ENCODE peak calls at places on chromosome 12, in nine cellular contexts. P, Z, T, R, M, C, X, S and U are unnamed samples.

GRCh38 chr12:6941267-6941666 is 2.3 kb upstream of the RNU7-1 start:
- DNase-seq in P (no peak), M (no peak), S (no peak), C (no peak), Z (no peak), T (no peak), R (peak), X (no peak), U (no peak)

GRCh38 chr12:115223322-115223721 is 539.3 kb upstream of the TBX3 start:
- DNase-seq in T (peak), X (no peak), P (no peak), S (no peak), C (peak), M (peak), Z (no peak), R (no peak), U (peak)

GRCh38 chr12:75704664-75705063 is 193.3 kb upstream of the KRR1 start:
- DNase-seq in Z (no peak), C (peak), X (no peak), R (no peak), S (no peak), P (no peak), M (no peak), T (no peak), U (peak)

GRCh38 chr12:41505001-41505400 is 316.9 kb downstream of the PDZRN4 start:
- DNase-seq in M (no peak), T (no peak), C (no peak), P (no peak), S (no peak), R (no peak), Z (no peak), X (no peak), U (no peak)

GRCh38 chr12:122871851-122872785 is 23.8 kb downstream of the VPS37B start:
- DNase-seq in Z (no peak), P (no peak), R (peak), S (peak), T (peak), X (peak), C (peak), M (peak), U (peak)

GRCh38 chr12:7369274-7369729 is 65.4 kb downstream of the ACSM4 start:
- DNase-seq in R (no peak), S (no peak), P (peak), T (peak), M (peak), Z (no peak), X (no peak), C (peak), U (peak)

GRCh38 chr12:89029961-89030360 is 322.3 kb downstream of the DUSP6 start:
- DNase-seq in P (no peak), S (no peak), Z (no peak), T (peak), R (no peak), M (no peak), C (peak), X (no peak), U (peak)

GRCh38 chr12:106108187-106108816 is 30.5 kb downstream of the NUAK1 start:
- DNase-seq in Z (no peak), C (peak), P (no peak), R (no peak), S (no peak), T (no peak), X (no peak), M (no peak), U (peak)

GRCh38 chr12:132445884-132446471 is 44.0 kb upstream of the FBRSL1 start:
- DNase-seq in Z (no peak), M (peak), R (peak), P (no peak), X (no peak), C (peak), T (peak), S (no peak), U (peak)

GRCh38 chr12:119869720-119870119 is 7.4 kb downstream of the CIT start:
- DNase-seq in Z (no peak), C (peak), X (peak), R (no peak), M (no peak), T (peak), P (no peak), S (peak), U (peak)

GRCh38 chr12:13032164-13032563 is 12.0 kb upstream of the FAM234B start:
- DNase-seq in M (no peak), R (no peak), T (no peak), P (no peak), S (no peak), Z (no peak), X (no peak), C (no peak), U (no peak)

GRCh38 chr12:98724384-98725155 is 79.5 kb downstream of the APAF1 start:
- DNase-seq in T (no peak), R (no peak), Z (no peak), X (no peak), M (no peak), P (no peak), C (no peak), S (no peak), U (peak)

GRCh38 chr12:98719515-98720504 is 74.7 kb downstream of the APAF1 start:
- DNase-seq in Z (no peak), C (no peak), T (no peak), M (no peak), R (no peak), X (no peak), S (no peak), P (no peak), U (no peak)

GRCh38 chr12:98721204-98721702 is 76.2 kb downstream of the APAF1 start:
- DNase-seq in C (no peak), P (no peak), S (no peak), Z (no peak), R (no peak), X (no peak), T (no peak), M (no peak), U (no peak)

GRCh38 chr12:98727196-98727595 is 82.1 kb downstream of the APAF1 start:
- DNase-seq in R (no peak), X (no peak), S (no peak), M (no peak), Z (no peak), T (no peak), P (no peak), C (no peak), U (no peak)

GRCh38 chr12:98725481-98726247 is 80.6 kb downstream of the APAF1 start:
- DNase-seq in M (no peak), R (no peak), Z (no peak), S (no peak), X (no peak), P (no peak), C (peak), T (peak), U (peak)
- TF ChIP-seq CTCF in M (peak), R (no peak), Z (peak), S (no peak), X (peak), P (no peak), C (peak), T (peak), U (peak)

DNA sequence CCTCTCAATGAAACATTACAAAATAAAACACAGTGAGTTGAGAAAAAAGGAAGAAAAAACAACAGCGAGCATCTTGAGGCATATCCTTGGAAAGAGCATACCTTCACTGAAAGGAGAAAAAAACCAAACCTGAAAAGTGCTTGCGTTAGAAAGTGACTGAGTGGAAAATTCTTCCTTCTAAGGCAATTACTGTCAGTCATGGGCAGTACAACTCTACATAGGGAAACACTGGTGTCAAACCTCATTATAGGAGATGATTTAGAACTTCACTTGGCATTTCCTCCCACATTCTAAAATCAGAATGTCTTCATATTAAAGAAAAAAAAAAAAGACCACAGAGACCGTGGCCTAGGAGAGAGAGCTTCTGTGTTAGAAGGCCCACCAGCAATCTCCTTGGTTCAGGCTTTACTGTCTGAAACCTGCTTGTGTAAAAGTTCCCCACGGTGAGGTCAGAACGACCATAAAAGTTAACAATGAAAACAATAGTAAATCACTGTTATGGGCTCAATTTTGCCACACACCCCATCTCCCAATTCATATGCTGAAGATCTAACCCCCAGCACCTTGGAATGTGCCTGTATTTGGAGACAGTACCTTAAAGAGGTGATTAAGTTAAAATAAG is 91.1 kb upstream of the CRY1 start:
- DNase-seq in Z (no peak), S (no peak), M (no peak), C (no peak), R (no peak), P (no peak), X (no peak), T (no peak), U (no peak)
- H3K4me3 ChIP-seq in Z (no peak), S (no peak), M (no peak), C (no peak), R (no peak), P (no peak), X (no peak), T (no peak), U (no peak)

GRCh38 chr12:18375131-18375530 is 113.8 kb downstream of the PIK3C2G start:
- DNase-seq in R (no peak), X (no peak), Z (no peak), C (no peak), S (no peak), M (no peak), T (peak), P (no peak), U (peak)

GRCh38 chr12:18368594-18368993 is 107.3 kb downstream of the PIK3C2G start:
- DNase-seq in R (no peak), C (no peak), P (no peak), T (no peak), M (no peak), X (no peak), S (no peak), Z (no peak), U (no peak)

GRCh38 chr12:18375583-18375982 is 114.3 kb downstream of the PIK3C2G start:
- DNase-seq in C (no peak), X (no peak), T (no peak), S (no peak), M (no peak), Z (no peak), P (no peak), R (no peak), U (no peak)

DNA sequence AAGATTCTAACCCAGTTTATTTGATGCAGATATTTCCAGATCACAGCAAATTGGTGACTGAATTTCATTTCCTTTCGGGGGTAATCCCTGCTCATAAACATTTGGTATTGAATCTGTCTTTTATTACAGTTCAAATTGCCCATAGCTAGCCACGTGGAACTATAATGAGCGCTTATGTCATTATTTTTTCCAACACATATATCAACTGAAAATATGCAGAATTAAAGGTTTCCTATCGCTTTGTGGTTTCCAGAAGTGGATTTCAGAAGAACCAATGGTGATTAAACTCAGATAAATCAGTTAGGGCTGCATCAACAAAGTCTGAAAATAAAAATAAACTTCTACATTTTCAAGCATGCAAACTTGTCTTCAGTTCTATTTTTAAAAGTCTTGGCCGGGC is 111.9 kb downstream of the PIK3C2G start:
- DNase-seq in P (no peak), T (no peak), Z (no peak), C (no peak), S (no peak), M (no peak), X (no peak), R (no peak), U (no peak)
- TF ChIP-seq CTCF in P (no peak), T (no peak), Z (no peak), C (no peak), S (no peak), M (no peak), X (no peak), R (no peak), U (no peak)

DNA sequence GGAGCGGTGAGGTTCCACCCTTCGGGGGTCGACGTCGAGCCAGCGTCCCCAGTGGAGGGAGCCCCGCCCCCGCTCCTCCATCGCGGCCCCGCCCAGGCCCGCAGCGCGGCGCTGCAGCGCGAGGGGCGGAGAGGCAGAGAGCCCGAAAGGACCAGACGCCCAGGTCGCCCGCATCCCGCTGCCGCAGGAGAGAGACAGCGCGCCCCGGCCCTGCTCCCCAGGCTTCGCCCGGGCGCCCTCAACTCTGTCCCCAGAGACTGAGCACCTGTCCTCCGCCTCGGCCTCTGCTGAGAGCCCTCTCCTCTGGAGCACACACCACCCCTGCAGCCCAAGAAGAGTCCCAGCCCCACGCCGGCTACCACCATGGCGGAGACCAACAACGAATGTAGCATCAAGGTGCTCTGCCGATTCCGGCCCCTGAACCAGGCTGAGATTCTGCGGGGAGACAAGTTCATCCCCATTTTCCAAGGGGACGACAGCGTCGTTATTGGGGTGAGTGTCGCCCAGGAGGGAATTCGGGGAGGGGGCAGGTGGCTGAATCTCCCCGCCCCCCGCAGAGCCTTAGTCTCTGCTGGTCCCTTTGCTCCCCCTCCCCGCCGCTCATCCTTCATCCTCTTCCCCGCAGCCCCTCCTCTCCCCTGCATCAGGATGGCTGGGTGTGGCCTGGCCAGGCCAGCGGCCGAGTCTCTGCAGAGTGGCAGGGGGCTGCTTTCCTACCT is at the start of gene KIF5A:
- DNase-seq in C (no peak), X (peak), P (no peak), R (peak), S (no peak), Z (no peak), M (no peak), T (no peak), U (no peak)
- H3K4me3 ChIP-seq in C (peak), X (peak), P (peak), R (peak), S (peak), Z (peak), M (no peak), T (peak), U (peak)

DNA sequence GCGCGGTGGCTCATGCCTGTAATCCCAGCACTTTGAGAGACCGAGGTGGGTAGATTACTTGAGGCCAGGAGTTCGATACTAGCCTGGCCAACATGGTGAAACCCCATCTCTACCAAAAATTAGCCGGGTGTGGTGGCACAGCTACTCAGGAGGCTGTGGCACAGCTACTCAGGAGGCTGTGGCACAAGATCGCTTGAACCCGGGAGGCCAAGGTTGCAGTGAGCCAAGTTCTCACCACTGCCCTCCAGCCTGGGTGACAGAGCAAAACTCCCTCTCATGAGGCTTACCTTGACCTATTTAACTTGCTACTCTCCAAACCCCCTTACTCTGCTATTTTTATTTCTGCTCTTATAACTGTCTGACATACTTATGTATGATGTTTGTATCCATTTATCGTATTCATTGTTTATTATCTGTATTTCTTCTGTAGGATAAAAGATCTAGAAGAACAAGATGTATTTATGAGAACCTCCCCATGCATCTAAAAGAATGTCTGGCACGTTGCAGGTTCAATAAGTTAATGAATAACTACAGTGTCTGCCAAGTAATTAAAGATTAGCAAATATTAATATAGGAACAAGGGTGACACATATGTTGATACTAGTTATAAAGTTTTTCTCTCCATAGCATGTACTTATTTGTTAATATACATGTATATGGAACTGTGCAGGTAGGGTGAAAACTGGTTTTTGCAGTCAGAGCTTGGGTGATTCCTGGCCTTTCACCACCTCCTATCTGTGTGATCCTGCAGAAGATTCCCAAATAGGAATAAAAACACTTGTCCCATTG is 15.5 kb upstream of the TMPO start:
- DNase-seq in P (no peak), R (no peak), Z (no peak), T (no peak), M (no peak), C (no peak), S (no peak), X (no peak), U (no peak)
- TF ChIP-seq CTCF in P (no peak), R (no peak), Z (no peak), T (no peak), M (no peak), C (no peak), S (no peak), X (no peak), U (no peak)